ENCODE peak calls at places on chromosome 9, in four cellular contexts. F, S, B and N are unnamed samples.

GRCh38 chr9:3526903-3527652 is 1.3 kb upstream of the RFX3 start:
- DNase-seq in F (peak), S (peak), B (no peak), N (no peak)

GRCh38 chr9:23850242-23851023 is 24.4 kb upstream of the ELAVL2 start:
- DNase-seq in F (no peak), S (no peak), B (no peak), N (peak)

GRCh38 chr9:131178895-131179294 is 53.5 kb downstream of the NUP214 start:
- DNase-seq in F (no peak), S (no peak), B (no peak), N (no peak)

GRCh38 chr9:131277673-131278420 is 1.5 kb upstream of the FAM78A start:
- DNase-seq in F (peak), S (peak), B (peak), N (peak)

GRCh38 chr9:96858018-96858573 is 3.8 kb upstream of the ZNF782 start:
- DNase-seq in F (no peak), S (peak), B (no peak), N (peak)

GRCh38 chr9:93267091-93267541 is 83.2 kb downstream of the WNK2 start:
- DNase-seq in F (no peak), S (no peak), B (no peak), N (no peak)

GRCh38 chr9:130199605-130200004 is 27.4 kb downstream of the NCS1 start:
- DNase-seq in F (no peak), S (peak), B (no peak), N (no peak)

GRCh38 chr9:94663139-94663538 is 23.8 kb upstream of the FBP1 start:
- DNase-seq in F (no peak), S (no peak), B (no peak), N (no peak)

GRCh38 chr9:111362526-111362925 is 32.5 kb upstream of the OR2K2 start:
- DNase-seq in F (no peak), S (no peak), B (no peak), N (no peak)